ENCODE peak calls at places on chromosome 5, in seven cellular contexts. C, W, S, N, O, F and H are unnamed samples. For H3K4me1, the result is how much of the 10 kb centered on the place peaks cover.

GRCh38 chr5:12214631-12215030 is 310.4 kb upstream of the CTNND2 start:
- DNase-seq in C (no peak), W (no peak), S (peak), N (no peak), O (no peak), F (no peak), H (no peak)

GRCh38 chr5:127683006-127683405 is 20.2 kb upstream of the CCDC192 start:
- DNase-seq in C (no peak), W (peak), S (no peak), N (no peak), O (no peak), F (no peak), H (no peak)

GRCh38 chr5:16922430-16922829 is 13.7 kb downstream of the MYO10 start:
- DNase-seq in C (peak), W (no peak), S (no peak), N (no peak), O (no peak), F (no peak), H (no peak)

GRCh38 chr5:100667021-100667671 is 132.0 kb downstream of the FAM174A start:
- DNase-seq in C (no peak), W (peak), S (peak), N (no peak), O (peak), F (no peak), H (no peak)

GRCh38 chr5:98314262-98314661 is 459.2 kb upstream of the RGMB start:
- DNase-seq in C (no peak), W (peak), S (peak), N (no peak), O (peak), F (no peak), H (no peak)

GRCh38 chr5:91639744-91640143 is 256.6 kb upstream of the ARRDC3 start:
- DNase-seq in C (no peak), W (no peak), S (no peak), N (no peak), O (no peak), F (no peak), H (no peak)

GRCh38 chr5:92758552-92758951 is 822.5 kb downstream of the NR2F1-AS1 start:
- DNase-seq in C (no peak), W (peak), S (peak), N (no peak), O (peak), F (no peak), H (no peak)

GRCh38 chr5:143205386-143205785 is 198.1 kb downstream of the NR3C1 start:
- DNase-seq in C (no peak), W (peak), S (peak), N (no peak), O (peak), F (no peak), H (no peak)

GRCh38 chr5:90747693-90748092 is 189.1 kb downstream of the ADGRV1 start:
- DNase-seq in C (no peak), W (no peak), S (peak), N (no peak), O (no peak), F (no peak), H (no peak)

GRCh38 chr5:96342581-96342980 is 90.5 kb downstream of the PCSK1 start:
- DNase-seq in C (no peak), W (peak), S (no peak), N (no peak), O (no peak), F (no peak), H (no peak)

GRCh38 chr5:173837654-173838053 is 50.5 kb upstream of the CPEB4 start:
- DNase-seq in C (no peak), W (no peak), S (no peak), N (no peak), O (no peak), F (no peak), H (no peak)

GRCh38 chr5:159913048-159913447 is 3.2 kb upstream of the ADRA1B start:
- DNase-seq in C (no peak), W (peak), S (peak), N (no peak), O (peak), F (no peak), H (no peak)

GRCh38 chr5:6582507-6583048 is 50.3 kb downstream of the NSUN2 start:
- DNase-seq in C (no peak), W (no peak), S (no peak), N (peak), O (no peak), F (no peak), H (no peak)

GRCh38 chr5:372911-373709 is 51.6 kb downstream of the AHRR start:
- DNase-seq in C (no peak), W (no peak), S (no peak), N (peak), O (no peak), F (no peak), H (peak)

GRCh38 chr5:121090822-121091221 is 626.7 kb downstream of the PRR16 start:
- DNase-seq in C (no peak), W (peak), S (no peak), N (no peak), O (peak), F (no peak), H (no peak)

GRCh38 chr5:79021753-79022152 is 36.6 kb upstream of the ARSB start:
- DNase-seq in C (no peak), W (no peak), S (no peak), N (no peak), O (no peak), F (no peak), H (no peak)

GRCh38 chr5:176810084-176810597 is at the start of gene UNC5A:
- DNase-seq in C (no peak), W (peak), S (peak), N (no peak), O (peak), F (peak), H (peak)

GRCh38 chr5:90483206-90483605 is 8.5 kb downstream of the POLR3G start:
- DNase-seq in C (no peak), W (no peak), S (no peak), N (no peak), O (no peak), F (no peak), H (no peak)

GRCh38 chr5:14699159-14699558 is 34.6 kb downstream of the OTULIN start:
- DNase-seq in C (no peak), W (no peak), S (no peak), N (no peak), O (no peak), F (no peak), H (no peak)

GRCh38 chr5:77840930-77841329 is 64.8 kb upstream of the TBCA start:
- DNase-seq in C (no peak), W (no peak), S (no peak), N (no peak), O (no peak), F (no peak), H (no peak)

GRCh38 chr5:54217826-54218503 is 92.4 kb downstream of the ARL15 start:
- DNase-seq in C (peak), W (peak), S (peak), N (no peak), O (peak), F (no peak), H (no peak)

GRCh38 chr5:38751103-38751502 is 94.7 kb upstream of the OSMR start:
- DNase-seq in C (no peak), W (peak), S (no peak), N (no peak), O (no peak), F (no peak), H (no peak)

GRCh38 chr5:38749861-38750260 is 96.0 kb upstream of the OSMR start:
- DNase-seq in C (no peak), W (no peak), S (no peak), N (no peak), O (no peak), F (no peak), H (no peak)

GRCh38 chr5:38742821-38743220 is 103.0 kb upstream of the OSMR start:
- DNase-seq in C (no peak), W (no peak), S (no peak), N (no peak), O (no peak), F (no peak), H (no peak)

GRCh38 chr5:38743562-38743961 is 102.2 kb upstream of the OSMR start:
- DNase-seq in C (no peak), W (no peak), S (no peak), N (no peak), O (no peak), F (no peak), H (no peak)

GRCh38 chr5:38745836-38746732 is 99.7 kb upstream of the OSMR start:
- DNase-seq in C (no peak), W (peak), S (no peak), N (no peak), O (no peak), F (no peak), H (no peak)
- H3K27ac ChIP-seq in C (no peak), W (no peak), S (no peak), N (no peak), O (no peak), F (no peak), H (no peak)

DNA sequence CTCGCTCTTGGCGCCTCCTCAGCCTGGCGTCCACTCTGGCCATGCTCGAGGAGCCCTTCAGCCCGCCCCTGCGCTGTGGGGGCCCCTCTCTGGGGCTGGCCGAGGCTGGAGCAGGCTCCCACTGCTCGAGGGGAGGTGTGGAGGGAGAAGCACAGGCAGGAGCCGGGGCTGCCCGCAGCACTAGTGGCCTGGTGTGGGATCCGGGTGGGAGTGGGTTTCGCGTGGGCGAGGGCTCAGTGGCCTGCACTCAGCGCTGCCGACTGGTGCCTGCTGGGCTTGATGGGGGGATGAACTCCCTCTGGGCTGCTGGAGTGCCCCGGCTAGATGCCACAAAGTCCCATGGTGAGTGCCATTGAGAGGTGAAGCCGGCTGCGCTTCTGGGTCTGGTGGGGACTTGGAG is 4.4 kb upstream of the HSPA4 start:
- DNase-seq in C (no peak), W (no peak), S (no peak), N (no peak), O (no peak), F (no peak), H (no peak)
- TF ChIP-seq CTCF in C (no peak), W (no peak), S (no peak), N (no peak), O (no peak), F (no peak), H (no peak)

GRCh38 chr5:147453901-147454814 is 55.7 kb downstream of the DPYSL3 start:
- DNase-seq in C (peak), W (peak), S (peak), N (peak), O (peak), F (peak), H (peak)
- H3K4me1 ChIP-seq in C (under half), W (under half), S (under half), N (under half), O (under half), F (under half), H (under half)

DNA sequence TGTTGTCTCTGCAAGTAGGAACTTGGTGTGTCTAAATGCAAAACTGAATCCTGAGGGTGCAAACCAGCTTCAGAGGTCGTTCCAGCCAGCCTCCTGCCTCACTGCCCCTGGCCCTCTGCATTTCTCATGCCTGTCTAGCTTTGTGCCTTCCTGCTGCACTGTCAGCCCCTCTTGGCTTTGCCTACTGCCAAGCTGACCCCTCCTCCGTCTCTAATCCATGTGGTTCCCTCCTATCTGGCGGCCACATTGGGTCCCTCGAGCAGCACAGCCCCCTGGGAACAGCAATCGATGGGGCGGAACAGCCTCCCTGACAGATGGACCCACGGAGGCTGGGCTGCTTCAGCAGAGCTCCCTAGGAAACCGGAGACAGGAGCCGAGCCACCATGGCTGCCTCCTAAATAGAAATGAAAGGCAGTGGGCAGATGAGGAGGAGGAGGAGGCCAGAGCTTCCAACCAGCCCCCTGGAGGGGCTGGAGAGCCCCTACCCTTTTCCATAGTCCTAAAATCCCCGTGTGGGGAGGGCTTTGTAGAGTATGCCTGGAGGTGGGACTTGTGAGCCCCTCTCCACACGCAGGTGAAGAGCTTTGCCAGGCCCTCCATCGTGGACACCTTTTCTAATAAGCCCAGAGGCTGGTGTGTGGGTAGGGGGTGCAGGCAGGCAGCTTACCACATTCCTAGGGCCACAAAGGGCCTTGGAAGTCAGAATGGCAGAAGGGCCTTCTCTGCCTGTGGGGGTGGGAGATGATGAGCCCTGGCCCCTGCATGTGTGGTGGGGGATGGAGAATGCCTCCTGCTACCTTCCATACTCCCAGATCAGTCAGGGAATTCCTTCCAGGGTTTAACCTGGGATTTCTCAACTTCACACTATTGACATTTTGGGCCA is 9.2 kb upstream of the CXXC5 start:
- DNase-seq in C (no peak), W (no peak), S (no peak), N (peak), O (no peak), F (no peak), H (no peak)
- H3K27ac ChIP-seq in C (peak), W (peak), S (no peak), N (peak), O (no peak), F (peak), H (no peak)

GRCh38 chr5:139043127-139043905 is 154.9 kb downstream of the SIL1 start:
- DNase-seq in C (no peak), W (no peak), S (no peak), N (no peak), O (peak), F (no peak), H (no peak)

GRCh38 chr5:139037732-139038131 is 160.4 kb downstream of the SIL1 start:
- DNase-seq in C (no peak), W (no peak), S (no peak), N (no peak), O (peak), F (no peak), H (no peak)

DNA sequence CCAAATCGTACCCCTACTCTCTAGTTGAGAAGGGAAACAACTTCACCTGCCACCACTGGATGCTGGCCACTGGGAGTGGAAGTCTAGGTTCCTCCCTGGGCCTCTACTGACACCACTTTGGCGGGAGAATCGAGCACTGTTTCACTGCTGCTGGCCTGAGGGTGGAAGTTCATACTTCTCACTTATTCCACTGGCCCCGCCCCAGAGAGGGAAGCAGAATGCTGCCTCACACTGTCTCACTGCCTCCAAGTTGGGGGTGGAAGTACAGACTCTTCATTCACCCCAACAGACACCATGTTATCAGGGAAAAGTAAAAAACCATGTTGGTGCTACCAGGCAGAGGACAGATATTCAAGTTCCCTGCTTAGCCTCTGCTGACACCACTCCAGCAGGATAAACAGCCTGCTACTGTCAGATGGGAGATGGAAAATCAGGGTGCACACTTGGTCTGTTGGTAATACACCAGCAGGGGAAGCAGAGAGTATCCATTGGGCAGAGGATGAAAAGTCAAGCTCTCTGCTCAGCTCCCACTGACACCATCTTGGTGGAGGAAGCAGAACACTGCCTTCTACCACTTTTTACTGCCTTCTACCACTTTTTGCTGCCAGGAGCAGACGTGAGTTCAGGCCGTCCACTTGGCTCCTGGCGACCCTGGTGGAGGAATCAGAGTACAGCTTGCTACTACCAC is 159.4 kb downstream of the SIL1 start:
- DNase-seq in C (no peak), W (no peak), S (no peak), N (no peak), O (no peak), F (no peak), H (no peak)
- TF ChIP-seq CTCF in C (no peak), W (no peak), S (no peak), N (no peak), O (no peak), F (no peak), H (no peak)

GRCh38 chr5:150645070-150645700 is 4.7 kb downstream of the SYNPO start:
- DNase-seq in C (no peak), W (peak), S (peak), N (peak), O (peak), F (peak), H (peak)

GRCh38 chr5:150644496-150644895 is 4.0 kb downstream of the SYNPO start:
- DNase-seq in C (no peak), W (no peak), S (no peak), N (no peak), O (no peak), F (peak), H (no peak)

GRCh38 chr5:150642567-150642927 is 2.1 kb downstream of the SYNPO start:
- DNase-seq in C (no peak), W (peak), S (peak), N (peak), O (peak), F (peak), H (peak)

GRCh38 chr5:150642991-150643710 is 2.7 kb downstream of the SYNPO start:
- DNase-seq in C (no peak), W (no peak), S (no peak), N (no peak), O (no peak), F (no peak), H (no peak)

DNA sequence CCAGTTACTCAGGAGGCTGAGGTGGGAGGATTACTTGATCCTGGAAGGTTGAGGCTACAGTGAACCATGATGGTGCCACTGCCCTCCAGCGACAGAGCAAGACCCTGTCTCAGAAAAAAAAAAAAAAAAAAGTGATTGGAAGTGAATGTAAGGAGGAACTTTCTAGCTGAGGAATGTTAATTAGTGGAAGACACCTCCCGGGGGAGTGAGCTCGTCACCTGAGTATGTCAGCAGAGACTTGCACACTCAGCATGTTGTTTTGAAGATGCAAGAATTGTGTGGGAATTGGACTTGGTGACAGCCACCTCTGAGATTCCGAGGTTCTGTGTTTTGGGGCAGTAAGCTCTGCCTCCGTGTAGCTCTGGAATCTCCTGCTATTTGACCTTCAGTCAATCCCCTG is 3.6 kb downstream of the SYNPO start:
- DNase-seq in C (no peak), W (no peak), S (no peak), N (no peak), O (no peak), F (no peak), H (no peak)
- H3K4me1 ChIP-seq in C (under half), W (half or more), S (half or more), N (under half), O (under half), F (half or more), H (half or more)

GRCh38 chr5:150431574-150431973 is 18.0 kb downstream of the RPS14 start:
- DNase-seq in C (peak), W (no peak), S (no peak), N (no peak), O (no peak), F (no peak), H (no peak)

GRCh38 chr5:150428978-150429377 is 16.3 kb upstream of the CD74 start:
- DNase-seq in C (no peak), W (no peak), S (no peak), N (no peak), O (no peak), F (no peak), H (no peak)

GRCh38 chr5:150429410-150429873 is 16.7 kb upstream of the CD74 start:
- DNase-seq in C (no peak), W (no peak), S (no peak), N (no peak), O (no peak), F (no peak), H (no peak)

GRCh38 chr5:150431048-150431447 is 18.3 kb upstream of the CD74 start:
- DNase-seq in C (no peak), W (no peak), S (no peak), N (no peak), O (no peak), F (no peak), H (no peak)

DNA sequence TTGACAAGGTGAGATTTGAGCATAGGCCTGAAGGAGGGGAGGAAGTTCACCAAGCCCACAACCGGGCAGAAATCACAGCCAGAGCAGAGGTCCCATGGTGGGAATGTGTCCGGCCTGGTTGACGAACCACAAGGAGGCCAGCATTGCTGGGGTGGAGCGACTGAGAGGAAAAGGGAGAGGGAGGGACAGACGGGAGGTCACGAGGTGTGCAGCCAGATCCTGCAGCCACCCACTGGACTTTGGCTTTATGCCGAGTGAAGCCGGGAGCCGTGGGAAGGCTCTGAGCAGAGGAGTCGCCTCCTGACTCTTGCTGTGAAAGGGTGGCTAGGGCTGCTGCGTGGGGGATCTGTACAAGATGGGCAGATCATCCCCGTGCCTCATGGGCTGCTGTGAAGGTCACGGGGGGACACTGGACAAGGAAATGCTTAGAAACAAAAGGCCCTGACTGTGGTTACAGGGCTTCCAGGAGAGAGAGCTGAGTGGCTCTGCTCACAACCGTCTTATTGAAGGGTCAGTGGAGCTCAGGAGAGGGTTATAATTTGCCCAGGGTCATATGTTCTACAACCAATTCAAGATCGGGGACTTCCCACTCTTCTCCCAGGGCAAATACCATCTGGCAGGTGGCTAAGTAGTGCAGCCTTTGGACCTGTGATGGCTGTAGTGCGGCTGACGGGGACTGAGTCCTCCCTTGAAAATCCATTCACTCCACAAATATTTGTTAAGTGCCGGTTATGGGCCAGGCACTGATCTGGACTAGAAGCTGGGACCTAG is 15.6 kb upstream of the CD74 start:
- DNase-seq in C (no peak), W (no peak), S (no peak), N (peak), O (no peak), F (peak), H (no peak)
- H3K27ac ChIP-seq in C (no peak), W (no peak), S (no peak), N (peak), O (no peak), F (peak), H (no peak)